ENCODE peak calls at places on chromosome 2, in six cellular contexts. F, V, E, R, X and M are unnamed samples.

GRCh38 chr2:25763575-25763974 is 90.2 kb upstream of the DTNB start:
- DNase-seq in V (no peak), R (no peak), E (no peak), X (no peak), F (no peak), M (no peak)

GRCh38 chr2:177398290-177398683 is 5.7 kb downstream of the AGPS start:
- DNase-seq in V (no peak), R (no peak), F (no peak), X (no peak), E (no peak), M (no peak)

GRCh38 chr2:205280630-205281225 is 401.6 kb upstream of the NRP2 start:
- DNase-seq in X (no peak), E (no peak), R (no peak), F (no peak), V (no peak), M (peak)

GRCh38 chr2:113157108-113157896 is 16.5 kb upstream of the PSD4 start:
- DNase-seq in X (no peak), F (peak), R (no peak), V (no peak), E (peak), M (no peak)

GRCh38 chr2:155054712-155055111 is 356.2 kb downstream of the KCNJ3 start:
- DNase-seq in F (no peak), R (no peak), X (no peak), E (no peak), V (no peak), M (no peak)

GRCh38 chr2:226423498-226423960 is 376.1 kb downstream of the IRS1 start:
- DNase-seq in V (no peak), F (peak), E (no peak), X (peak), R (no peak), M (no peak)

GRCh38 chr2:41922177-41922576 is 125.6 kb upstream of the PKDCC start:
- DNase-seq in V (no peak), X (no peak), E (no peak), F (peak), R (no peak), M (no peak)

GRCh38 chr2:30152385-30152784 is 5.6 kb downstream of the YPEL5 start:
- DNase-seq in V (no peak), F (no peak), R (no peak), X (no peak), E (no peak), M (no peak)

GRCh38 chr2:143955416-143956075 is 564.4 kb downstream of the ZEB2 start:
- DNase-seq in X (no peak), V (peak), R (no peak), F (no peak), E (no peak), M (no peak)

GRCh38 chr2:62611820-62612219 is 93.7 kb upstream of the EHBP1 start:
- DNase-seq in X (no peak), R (no peak), E (no peak), V (no peak), F (no peak), M (no peak)